ENCODE peak calls at places on chromosomes 6 and 20, in five cellular contexts. One of them, this sample, is unnamed.

GRCh38 chr20:1417273-1417672 is 24.4 kb upstream of the FKBP1A start:
- DNase-seq in BE2C: no peak
- DNase-seq in B cell: no peak
- DNase-seq in keratinocyte: peak
- DNase-seq in thoracic aorta: no peak
- DNase-seq in this sample: no peak

GRCh38 chr6:105678516-105678915 is 275.6 kb upstream of the PREP start:
- DNase-seq in BE2C: no peak
- DNase-seq in thoracic aorta: no peak
- DNase-seq in B cell: no peak
- DNase-seq in keratinocyte: no peak
- DNase-seq in this sample: no peak

GRCh38 chr6:125867483-125867935 is 76.7 kb downstream of the NCOA7 start:
- DNase-seq in B cell: no peak
- DNase-seq in thoracic aorta: no peak
- DNase-seq in keratinocyte: peak
- DNase-seq in BE2C: peak
- DNase-seq in this sample: no peak

GRCh38 chr6:44563397-44563796 is 175.9 kb downstream of the CDC5L start:
- DNase-seq in BE2C: no peak
- DNase-seq in keratinocyte: no peak
- DNase-seq in thoracic aorta: no peak
- DNase-seq in B cell: no peak
- DNase-seq in this sample: no peak

GRCh38 chr6:1263039-1263849 is 48.7 kb upstream of the FOXQ1 start:
- DNase-seq in keratinocyte: no peak
- DNase-seq in B cell: no peak
- DNase-seq in thoracic aorta: no peak
- DNase-seq in BE2C: no peak
- DNase-seq in this sample: no peak

GRCh38 chr6:18226451-18226850 is 37.9 kb downstream of the DEK start:
- DNase-seq in B cell: no peak
- DNase-seq in thoracic aorta: no peak
- DNase-seq in keratinocyte: no peak
- DNase-seq in BE2C: no peak
- DNase-seq in this sample: no peak

GRCh38 chr20:57071283-57071701 is 195.1 kb downstream of the BMP7 start:
- DNase-seq in B cell: no peak
- DNase-seq in BE2C: no peak
- DNase-seq in keratinocyte: no peak
- DNase-seq in thoracic aorta: no peak
- DNase-seq in this sample: peak

GRCh38 chr6:88631830-88632229 is 331.6 kb downstream of the RNGTT start:
- DNase-seq in thoracic aorta: no peak
- DNase-seq in B cell: no peak
- DNase-seq in BE2C: no peak
- DNase-seq in keratinocyte: no peak
- DNase-seq in this sample: peak

GRCh38 chr6:47700051-47700450 is 1.7 kb downstream of the ADGRF4 start:
- DNase-seq in thoracic aorta: no peak
- DNase-seq in keratinocyte: peak
- DNase-seq in BE2C: no peak
- DNase-seq in B cell: no peak
- DNase-seq in this sample: no peak

GRCh38 chr6:17965397-17965796 is 22.0 kb downstream of the KIF13A start:
- DNase-seq in BE2C: no peak
- DNase-seq in thoracic aorta: no peak
- DNase-seq in B cell: no peak
- DNase-seq in keratinocyte: no peak
- DNase-seq in this sample: no peak

GRCh38 chr6:97292671-97293070 is 9.7 kb upstream of the MMS22L start:
- DNase-seq in BE2C: no peak
- DNase-seq in keratinocyte: no peak
- DNase-seq in thoracic aorta: no peak
- DNase-seq in B cell: no peak
- DNase-seq in this sample: no peak

GRCh38 chr6:162671580-162672165 is 55.9 kb downstream of the PRKN start:
- DNase-seq in keratinocyte: no peak
- DNase-seq in B cell: no peak
- DNase-seq in BE2C: no peak
- DNase-seq in thoracic aorta: no peak
- DNase-seq in this sample: no peak

GRCh38 chr6:27867051-27867940 is 44.9 kb downstream of the OR2B2 start:
- DNase-seq in keratinocyte: no peak
- DNase-seq in BE2C: peak
- DNase-seq in thoracic aorta: no peak
- DNase-seq in B cell: peak
- DNase-seq in this sample: peak

GRCh38 chr20:4165984-4166725 is 150.8 kb upstream of the RNF24 start:
- DNase-seq in keratinocyte: no peak
- DNase-seq in BE2C: no peak
- DNase-seq in thoracic aorta: no peak
- DNase-seq in B cell: no peak
- DNase-seq in this sample: no peak

GRCh38 chr6:157442296-157442695 is 61.3 kb downstream of the ZDHHC14 start:
- DNase-seq in keratinocyte: no peak
- DNase-seq in B cell: no peak
- DNase-seq in thoracic aorta: no peak
- DNase-seq in BE2C: no peak
- DNase-seq in this sample: no peak

GRCh38 chr20:25223179-25223661 is 24.7 kb upstream of the PYGB start:
- DNase-seq in thoracic aorta: no peak
- DNase-seq in B cell: no peak
- DNase-seq in BE2C: peak
- DNase-seq in keratinocyte: peak
- DNase-seq in this sample: no peak

GRCh38 chr6:161048636-161049035 is 57.1 kb downstream of the MAP3K4 start:
- DNase-seq in thoracic aorta: no peak
- DNase-seq in B cell: no peak
- DNase-seq in BE2C: peak
- DNase-seq in keratinocyte: no peak
- DNase-seq in this sample: no peak

GRCh38 chr20:44073675-44074071 is 113.3 kb downstream of the JPH2 start:
- DNase-seq in thoracic aorta: no peak
- DNase-seq in keratinocyte: no peak
- DNase-seq in BE2C: no peak
- DNase-seq in B cell: no peak
- DNase-seq in this sample: no peak

GRCh38 chr6:40957616-40958492 is 81.2 kb downstream of the UNC5CL start:
- DNase-seq in thoracic aorta: no peak
- DNase-seq in BE2C: no peak
- DNase-seq in keratinocyte: peak
- DNase-seq in B cell: no peak
- DNase-seq in this sample: no peak

GRCh38 chr6:142838821-142839685 is 105.9 kb downstream of the HIVEP2 start:
- DNase-seq in thoracic aorta: no peak
- DNase-seq in BE2C: no peak
- DNase-seq in B cell: no peak
- DNase-seq in keratinocyte: peak
- DNase-seq in this sample: no peak

GRCh38 chr6:17865798-17866725 is 121.4 kb downstream of the KIF13A start:
- DNase-seq in thoracic aorta: peak
- DNase-seq in B cell: no peak
- DNase-seq in BE2C: no peak
- DNase-seq in keratinocyte: peak
- DNase-seq in this sample: peak

GRCh38 chr6:130223508-130223907 is 757 bp upstream of the SAMD3 start:
- DNase-seq in BE2C: no peak
- DNase-seq in thoracic aorta: no peak
- DNase-seq in keratinocyte: no peak
- DNase-seq in B cell: peak
- DNase-seq in this sample: no peak

GRCh38 chr6:108694816-108695215 is 134.1 kb downstream of the FOXO3 start:
- DNase-seq in BE2C: no peak
- DNase-seq in keratinocyte: no peak
- DNase-seq in B cell: no peak
- DNase-seq in thoracic aorta: no peak
- DNase-seq in this sample: no peak

GRCh38 chr6:81075974-81076373 is 676.5 kb downstream of the TENT5A start:
- DNase-seq in BE2C: peak
- DNase-seq in thoracic aorta: no peak
- DNase-seq in keratinocyte: no peak
- DNase-seq in B cell: no peak
- DNase-seq in this sample: peak

GRCh38 chr20:47466193-47466592 is 35.5 kb upstream of the NCOA3 start:
- DNase-seq in B cell: no peak
- DNase-seq in keratinocyte: no peak
- DNase-seq in BE2C: no peak
- DNase-seq in thoracic aorta: no peak
- DNase-seq in this sample: no peak

DNA sequence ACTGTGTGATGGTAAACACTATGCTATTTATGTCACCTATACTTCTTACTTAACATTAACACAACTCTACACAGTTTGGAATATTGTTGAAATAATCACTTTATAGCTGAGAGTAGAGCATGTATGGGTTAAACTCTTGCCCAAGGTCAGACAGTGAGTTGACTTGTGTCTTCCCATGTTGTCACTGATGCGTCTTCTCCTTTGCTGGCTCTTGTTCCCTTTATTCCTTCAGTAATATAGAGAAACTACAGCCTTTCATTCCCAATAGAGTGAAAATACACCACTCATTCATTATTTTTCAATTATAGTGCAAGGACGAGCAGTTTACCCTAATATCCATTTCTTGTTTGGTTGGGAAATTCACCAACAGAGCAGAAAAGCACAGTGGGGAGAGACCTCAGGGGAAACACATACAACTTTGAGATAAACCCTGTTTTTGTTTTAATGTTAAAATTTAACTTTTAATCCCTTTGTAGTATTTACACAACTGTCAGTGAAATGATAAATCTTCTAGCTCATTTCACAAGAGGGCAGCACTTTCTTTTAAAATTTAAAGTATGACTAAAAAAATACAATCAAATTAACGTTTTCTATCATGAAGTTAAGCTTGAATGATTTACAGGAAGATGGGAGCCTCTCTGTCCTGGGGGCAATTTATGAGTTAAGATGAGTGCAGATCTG is 363.0 kb downstream of the UTRN start:
- DNase-seq in keratinocyte: no peak
- DNase-seq in BE2C: peak
- DNase-seq in thoracic aorta: no peak
- DNase-seq in B cell: no peak
- DNase-seq in this sample: no peak
- TF ChIP-seq CTCF in keratinocyte: no peak
- TF ChIP-seq CTCF in BE2C: peak
- TF ChIP-seq CTCF in thoracic aorta: no peak
- TF ChIP-seq CTCF in B cell: no peak
- TF ChIP-seq CTCF in this sample: no peak

DNA sequence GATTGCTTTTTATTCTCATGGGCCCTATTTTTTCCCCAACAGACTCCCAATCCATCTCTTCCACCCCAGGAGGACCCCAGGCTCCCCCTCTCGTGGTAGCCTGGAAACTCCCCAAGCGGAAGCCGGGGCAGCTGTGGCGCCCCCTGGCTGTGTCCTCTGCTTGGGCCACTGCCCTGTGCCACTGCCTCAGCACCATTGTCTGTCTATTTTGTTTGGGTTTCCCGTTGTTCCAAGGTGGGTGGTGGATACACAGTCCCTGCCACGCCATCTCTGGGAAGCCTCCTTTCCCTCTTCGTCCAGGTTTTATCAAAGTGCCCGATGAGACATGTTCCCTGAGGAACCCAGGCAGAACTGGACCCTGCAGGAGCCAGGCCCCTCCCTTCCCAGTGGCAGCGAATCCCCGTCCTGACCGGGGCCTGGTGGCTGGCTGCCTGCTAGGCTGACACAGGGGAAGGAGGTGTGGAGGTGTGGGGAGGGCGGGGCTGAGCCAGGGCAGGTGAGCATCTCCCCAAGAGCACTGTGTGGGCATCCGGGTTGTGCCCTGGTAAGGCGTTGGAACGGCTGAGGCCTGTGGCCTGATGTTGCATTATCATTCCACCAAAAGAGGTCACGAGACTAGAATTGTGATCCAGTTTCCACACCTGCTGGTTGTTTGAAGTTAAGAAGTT is 228.2 kb downstream of the CDH4 start:
- DNase-seq in keratinocyte: no peak
- DNase-seq in thoracic aorta: no peak
- DNase-seq in B cell: no peak
- DNase-seq in BE2C: no peak
- DNase-seq in this sample: no peak
- TF ChIP-seq CTCF in keratinocyte: peak
- TF ChIP-seq CTCF in thoracic aorta: no peak
- TF ChIP-seq CTCF in B cell: no peak
- TF ChIP-seq CTCF in BE2C: no peak
- TF ChIP-seq CTCF in this sample: no peak

DNA sequence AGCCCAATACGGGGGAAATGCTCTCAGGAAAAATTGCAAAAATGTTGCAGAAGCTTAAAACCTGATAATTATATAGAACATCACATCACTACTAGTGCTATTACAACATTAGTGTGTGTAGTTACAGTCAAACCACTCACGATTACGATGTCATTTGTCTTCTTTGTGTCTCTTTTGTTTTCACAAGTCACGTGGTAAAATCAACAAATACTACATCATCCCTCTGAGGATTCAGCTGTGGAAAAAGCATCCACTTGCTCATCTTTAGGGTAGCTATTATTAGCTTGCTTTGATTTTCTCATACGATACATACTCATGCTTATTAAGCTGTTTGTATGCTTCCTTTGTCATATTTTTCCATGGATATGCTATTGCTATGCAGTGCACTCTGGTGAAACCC is 22.2 kb upstream of the ATXN1 start:
- DNase-seq in thoracic aorta: no peak
- DNase-seq in B cell: no peak
- DNase-seq in BE2C: no peak
- DNase-seq in keratinocyte: no peak
- DNase-seq in this sample: no peak
- TF ChIP-seq CTCF in thoracic aorta: no peak
- TF ChIP-seq CTCF in B cell: no peak
- TF ChIP-seq CTCF in BE2C: no peak
- TF ChIP-seq CTCF in keratinocyte: no peak
- TF ChIP-seq CTCF in this sample: no peak

DNA sequence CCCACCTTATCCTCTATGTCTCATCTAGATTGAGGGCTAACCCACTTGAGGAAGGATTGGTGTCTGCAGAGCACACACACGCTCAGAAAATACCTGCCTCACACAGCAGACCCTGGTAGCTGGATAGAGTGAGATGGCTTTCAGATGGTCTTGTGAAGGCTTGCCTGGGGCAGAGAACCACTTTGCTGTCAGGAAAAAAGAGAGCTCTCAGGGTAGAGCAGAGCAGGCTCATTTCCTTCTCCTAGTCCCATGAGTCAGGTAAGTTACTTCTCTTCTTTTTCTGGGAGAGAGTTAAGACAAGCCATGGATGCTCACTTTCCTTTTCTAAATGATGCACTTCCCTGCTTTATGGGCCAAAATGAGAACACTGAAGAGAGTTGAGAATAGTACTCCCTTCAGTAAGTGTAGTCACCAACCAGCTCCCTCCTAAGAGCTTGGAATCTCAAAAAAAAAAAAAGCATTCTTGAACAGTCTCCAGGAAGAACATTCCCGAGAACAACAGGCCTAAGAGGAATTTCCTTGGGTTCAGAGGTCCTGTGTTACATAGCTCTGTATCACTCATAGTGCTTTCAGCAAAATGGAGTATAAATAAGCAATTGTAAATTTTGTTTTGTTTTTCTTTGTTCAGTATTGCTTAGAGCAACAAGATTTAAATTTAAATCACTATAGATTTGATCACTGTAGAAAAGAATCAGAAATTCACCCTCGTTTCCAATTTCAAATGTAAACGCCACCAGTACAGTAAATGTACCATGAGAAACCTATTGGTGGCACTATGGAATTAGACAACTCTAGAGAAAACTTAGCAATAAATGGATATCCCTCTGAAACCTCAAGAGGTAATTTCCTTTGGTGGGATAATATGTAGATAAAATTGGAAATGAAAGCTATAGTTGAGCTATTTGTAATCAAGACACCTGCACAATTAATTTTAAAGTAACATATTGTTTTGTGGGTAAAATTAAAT is 530.3 kb downstream of the RFPL4B start:
- DNase-seq in B cell: no peak
- DNase-seq in keratinocyte: no peak
- DNase-seq in thoracic aorta: no peak
- DNase-seq in BE2C: no peak
- DNase-seq in this sample: no peak
- TF ChIP-seq CTCF in B cell: no peak
- TF ChIP-seq CTCF in keratinocyte: no peak
- TF ChIP-seq CTCF in thoracic aorta: no peak
- TF ChIP-seq CTCF in BE2C: no peak
- TF ChIP-seq CTCF in this sample: no peak

This sample was measured in nephron progenitor cell.